ENCODE peak calls at places on chromosomes 4 and X, in six cellular contexts. U is small intestine, J is spleen, Z is Ammon's horn, E is WTC11, X is skeletal muscle cell. B is an unnamed sample.
A peak's percentile ranks its signal among the peaks of the same experiment; 100 is the strongest.

GRCh38 chr4:56311299-56311975 is 75.9 kb downstream of the AASDH start:
- DNase-seq in Z (peak; percentile 43), X (no peak), U (no peak), J (no peak), E (no peak), B (no peak)

GRCh38 chr4:52659722-52660261 is 691 bp upstream of the USP46 start:
- DNase-seq in J (peak; percentile 87), Z (peak; percentile 59), U (peak; percentile 71), X (no peak), E (peak; percentile 40), B (no peak)

GRCh38 chr4:165384608-165385007 is 5.8 kb downstream of the CPE start:
- DNase-seq in U (no peak), J (no peak), E (no peak), Z (no peak), X (no peak), B (no peak)

GRCh38 chrX:65300104-65300809 is 234.3 kb downstream of the LAS1L start:
- DNase-seq in E (peak; percentile 59), J (no peak), X (no peak), U (no peak), Z (no peak), B (no peak)

GRCh38 chrX:41723305-41723704 is 676 bp upstream of the GPR82 start:
- DNase-seq in X (no peak), Z (no peak), J (no peak), U (no peak), E (no peak), B (no peak)

GRCh38 chr4:157992038-157992706 is 180.7 kb downstream of the GASK1B start:
- DNase-seq in J (no peak), Z (peak; percentile 89), X (peak; percentile 48), U (peak; percentile 79), E (no peak), B (no peak)

GRCh38 chr4:153988446-153988845 is 199.6 kb upstream of the SFRP2 start:
- DNase-seq in Z (no peak), E (no peak), U (no peak), X (no peak), J (no peak), B (no peak)

GRCh38 chr4:6701371-6701770 is 7.7 kb downstream of the S100P start:
- DNase-seq in J (peak; percentile 75), E (peak; percentile 86), X (no peak), Z (no peak), U (peak; percentile 21), B (no peak)

GRCh38 chr4:2419814-2420213 is 1.1 kb downstream of the CFAP99 start:
- DNase-seq in X (no peak), Z (no peak), E (no peak), U (no peak), J (peak; percentile 75), B (no peak)

GRCh38 chr4:87426865-87427517 is 4.6 kb downstream of the NUDT9 start:
- DNase-seq in Z (no peak), E (no peak), X (no peak), U (peak; percentile 33), J (no peak), B (no peak)

GRCh38 chr4:76856183-76856969 is 41.6 kb downstream of the SOWAHB start:
- DNase-seq in X (peak; percentile 41), U (peak; percentile 95), E (no peak), J (no peak), Z (peak; percentile 22), B (no peak)

GRCh38 chr4:37389967-37390580 is 145.5 kb downstream of the NWD2 start:
- DNase-seq in J (no peak), E (peak; percentile 16), Z (peak; percentile 69), X (peak; percentile 8), U (peak; percentile 67), B (no peak)

GRCh38 chrX:3166670-3167455 is 125.6 kb downstream of the ARSF start:
- DNase-seq in U (no peak), J (no peak), Z (no peak), X (no peak), E (no peak), B (no peak)

GRCh38 chrX:44012484-44013096 is 39.4 kb upstream of the NDP start:
- DNase-seq in U (peak; percentile 3), Z (peak; percentile 3), J (peak; percentile 81), E (no peak), X (peak; percentile 51), B (no peak)

GRCh38 chr4:80931645-80932215 is 98.8 kb upstream of the BMP3 start:
- DNase-seq in U (no peak), J (no peak), Z (no peak), X (peak; percentile 29), E (no peak), B (no peak)

GRCh38 chr4:65089666-65090065 is 580.6 kb downstream of the EPHA5 start:
- DNase-seq in U (no peak), Z (no peak), J (no peak), X (no peak), E (no peak), B (no peak)

GRCh38 chr4:114926508-114926907 is 186.9 kb downstream of the NDST4 start:
- DNase-seq in X (no peak), J (no peak), Z (peak; percentile 18), E (no peak), U (no peak), B (no peak)

B was measured in T-helper 17 cell.